ENCODE peak calls at places on chromosomes 13 and 19, in five cellular contexts. One of them, this sample, is unnamed.

GRCh38 chr13:59205501-59205900 is 958.2 kb downstream of the DIAPH3 start:
- DNase-seq in H1: no peak
- DNase-seq in GM12878: no peak
- DNase-seq in K562: no peak
- DNase-seq in HepG2: no peak
- DNase-seq in this sample: no peak

GRCh38 chr13:25727250-25727649 is 324.6 kb downstream of the SHISA2 start:
- DNase-seq in H1: no peak
- DNase-seq in GM12878: no peak
- DNase-seq in K562: no peak
- DNase-seq in HepG2: no peak
- DNase-seq in this sample: no peak

GRCh38 chr19:47781590-47782318 is 3.3 kb downstream of the SELENOW start:
- DNase-seq in H1: no peak
- DNase-seq in GM12878: no peak
- DNase-seq in K562: no peak
- DNase-seq in HepG2: no peak
- DNase-seq in this sample: no peak

GRCh38 chr13:73481877-73482445 is 423.2 kb downstream of the KLF5 start:
- DNase-seq in H1: no peak
- DNase-seq in GM12878: no peak
- DNase-seq in K562: no peak
- DNase-seq in HepG2: no peak
- DNase-seq in this sample: no peak

GRCh38 chr13:75650991-75651390 is 14.9 kb downstream of the LMO7 start:
- DNase-seq in H1: no peak
- DNase-seq in GM12878: no peak
- DNase-seq in K562: no peak
- DNase-seq in HepG2: no peak
- DNase-seq in this sample: no peak

GRCh38 chr13:31149604-31150003 is 12.1 kb downstream of the HSPH1 start:
- DNase-seq in H1: no peak
- DNase-seq in GM12878: no peak
- DNase-seq in K562: no peak
- DNase-seq in HepG2: no peak
- DNase-seq in this sample: no peak

GRCh38 chr13:100434010-100434763 is 154.4 kb downstream of the GGACT start:
- DNase-seq in H1: no peak
- DNase-seq in GM12878: peak
- DNase-seq in K562: no peak
- DNase-seq in HepG2: peak
- DNase-seq in this sample: peak

GRCh38 chr19:46288896-46289588 is 7.8 kb upstream of the HIF3A start:
- DNase-seq in H1: no peak
- DNase-seq in GM12878: no peak
- DNase-seq in K562: peak
- DNase-seq in HepG2: peak
- DNase-seq in this sample: no peak

GRCh38 chr19:17784201-17785008 is 10.5 kb upstream of the B3GNT3 start:
- DNase-seq in H1: no peak
- DNase-seq in GM12878: no peak
- DNase-seq in K562: peak
- DNase-seq in HepG2: peak
- DNase-seq in this sample: no peak

GRCh38 chr13:108496364-108497215 is 132.8 kb upstream of the MYO16 start:
- DNase-seq in H1: no peak
- DNase-seq in GM12878: no peak
- DNase-seq in K562: peak
- DNase-seq in HepG2: no peak
- DNase-seq in this sample: no peak

GRCh38 chr19:47107953-47108746 is 5.4 kb downstream of the ZC3H4 start:
- DNase-seq in H1: no peak
- DNase-seq in GM12878: no peak
- DNase-seq in K562: no peak
- DNase-seq in HepG2: no peak
- DNase-seq in this sample: no peak

GRCh38 chr19:45667620-45668341 is at the start of gene GIPR:
- DNase-seq in H1: no peak
- DNase-seq in GM12878: no peak
- DNase-seq in K562: peak
- DNase-seq in HepG2: peak
- DNase-seq in this sample: peak

GRCh38 chr13:51524312-51524711 is 60.0 kb upstream of the WDFY2 start:
- DNase-seq in H1: no peak
- DNase-seq in GM12878: no peak
- DNase-seq in K562: no peak
- DNase-seq in HepG2: peak
- DNase-seq in this sample: no peak

GRCh38 chr19:36064829-36065228 is 10.1 kb downstream of the WDR62 start:
- DNase-seq in H1: no peak
- DNase-seq in GM12878: no peak
- DNase-seq in K562: no peak
- DNase-seq in HepG2: no peak
- DNase-seq in this sample: no peak

GRCh38 chr19:33220115-33220514 is 5.5 kb downstream of the SLC7A10 start:
- DNase-seq in H1: no peak
- DNase-seq in GM12878: no peak
- DNase-seq in K562: no peak
- DNase-seq in HepG2: no peak
- DNase-seq in this sample: no peak

GRCh38 chr19:33221641-33222040 is 4.0 kb downstream of the SLC7A10 start:
- DNase-seq in H1: no peak
- DNase-seq in GM12878: no peak
- DNase-seq in K562: no peak
- DNase-seq in HepG2: no peak
- DNase-seq in this sample: no peak

GRCh38 chr19:33220735-33221134 is 4.9 kb downstream of the SLC7A10 start:
- DNase-seq in H1: no peak
- DNase-seq in GM12878: no peak
- DNase-seq in K562: no peak
- DNase-seq in HepG2: no peak
- DNase-seq in this sample: no peak

GRCh38 chr19:33217881-33218280 is 7.8 kb downstream of the SLC7A10 start:
- DNase-seq in H1: no peak
- DNase-seq in GM12878: no peak
- DNase-seq in K562: no peak
- DNase-seq in HepG2: no peak
- DNase-seq in this sample: no peak

GRCh38 chr19:33219261-33219812 is 6.3 kb downstream of the SLC7A10 start:
- DNase-seq in H1: no peak
- DNase-seq in GM12878: no peak
- DNase-seq in K562: peak
- DNase-seq in HepG2: no peak
- DNase-seq in this sample: no peak
- TF ChIP-seq CTCF in H1: peak
- TF ChIP-seq CTCF in GM12878: peak
- TF ChIP-seq CTCF in K562: peak
- TF ChIP-seq CTCF in HepG2: peak
- TF ChIP-seq CTCF in this sample: no peak

GRCh38 chr13:77980592-77980991 is 62.0 kb upstream of the EDNRB start:
- DNase-seq in H1: no peak
- DNase-seq in GM12878: no peak
- DNase-seq in K562: no peak
- DNase-seq in HepG2: no peak
- DNase-seq in this sample: no peak
- TF ChIP-seq SIN3A in H1: no peak
- TF ChIP-seq SIN3A in GM12878: no peak
- TF ChIP-seq SIN3A in K562: no peak
- TF ChIP-seq SIN3A in HepG2: no peak
- TF ChIP-seq SIN3A in this sample: no peak

GRCh38 chr19:56271096-56271495 is 1.5 kb upstream of the EDDM13 start:
- DNase-seq in H1: no peak
- DNase-seq in GM12878: no peak
- DNase-seq in K562: no peak
- DNase-seq in HepG2: no peak
- DNase-seq in this sample: no peak

GRCh38 chr19:56269348-56269747 is 3.2 kb upstream of the EDDM13 start:
- DNase-seq in H1: no peak
- DNase-seq in GM12878: no peak
- DNase-seq in K562: no peak
- DNase-seq in HepG2: no peak
- DNase-seq in this sample: no peak

GRCh38 chr19:56273563-56274117 is 1.1 kb downstream of the EDDM13 start:
- DNase-seq in H1: no peak
- DNase-seq in GM12878: no peak
- DNase-seq in K562: no peak
- DNase-seq in HepG2: no peak
- DNase-seq in this sample: no peak

GRCh38 chr19:56272448-56272847 is at the start of gene EDDM13:
- DNase-seq in H1: no peak
- DNase-seq in GM12878: no peak
- DNase-seq in K562: no peak
- DNase-seq in HepG2: no peak
- DNase-seq in this sample: no peak

DNA sequence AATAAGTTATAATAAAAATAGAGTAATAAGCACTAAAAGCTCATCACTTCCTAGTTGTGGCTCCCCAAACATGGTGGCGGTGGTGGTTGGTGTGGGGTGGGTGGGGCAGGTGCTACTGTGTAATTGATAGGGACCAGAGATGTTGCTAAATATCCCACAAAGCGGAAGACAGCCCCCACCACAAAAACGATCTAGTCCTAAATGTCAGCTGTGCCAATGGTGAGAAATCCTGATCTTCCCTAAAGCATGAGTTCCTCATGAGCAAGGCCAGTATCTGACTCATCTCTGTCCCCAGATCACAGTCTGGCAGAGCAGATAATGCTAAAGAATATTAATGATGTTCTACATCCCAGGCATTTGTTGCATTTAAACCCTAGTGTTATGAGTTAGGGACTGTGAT is 1.9 kb upstream of the EDDM13 start:
- DNase-seq in H1: no peak
- DNase-seq in GM12878: no peak
- DNase-seq in K562: no peak
- DNase-seq in HepG2: no peak
- DNase-seq in this sample: no peak
- TF ChIP-seq SRF in H1: no peak
- TF ChIP-seq SRF in GM12878: no peak
- TF ChIP-seq SRF in K562: no peak
- TF ChIP-seq SRF in HepG2: no peak
- TF ChIP-seq SRF in this sample: no peak

GRCh38 chr13:98446234-98446621 is 130.7 kb downstream of the STK24 start:
- DNase-seq in H1: no peak
- DNase-seq in GM12878: no peak
- DNase-seq in K562: no peak
- DNase-seq in HepG2: no peak
- DNase-seq in this sample: no peak
- TF ChIP-seq CTCF in H1: no peak
- TF ChIP-seq CTCF in GM12878: no peak
- TF ChIP-seq CTCF in K562: no peak
- TF ChIP-seq CTCF in HepG2: no peak
- TF ChIP-seq CTCF in this sample: no peak

DNA sequence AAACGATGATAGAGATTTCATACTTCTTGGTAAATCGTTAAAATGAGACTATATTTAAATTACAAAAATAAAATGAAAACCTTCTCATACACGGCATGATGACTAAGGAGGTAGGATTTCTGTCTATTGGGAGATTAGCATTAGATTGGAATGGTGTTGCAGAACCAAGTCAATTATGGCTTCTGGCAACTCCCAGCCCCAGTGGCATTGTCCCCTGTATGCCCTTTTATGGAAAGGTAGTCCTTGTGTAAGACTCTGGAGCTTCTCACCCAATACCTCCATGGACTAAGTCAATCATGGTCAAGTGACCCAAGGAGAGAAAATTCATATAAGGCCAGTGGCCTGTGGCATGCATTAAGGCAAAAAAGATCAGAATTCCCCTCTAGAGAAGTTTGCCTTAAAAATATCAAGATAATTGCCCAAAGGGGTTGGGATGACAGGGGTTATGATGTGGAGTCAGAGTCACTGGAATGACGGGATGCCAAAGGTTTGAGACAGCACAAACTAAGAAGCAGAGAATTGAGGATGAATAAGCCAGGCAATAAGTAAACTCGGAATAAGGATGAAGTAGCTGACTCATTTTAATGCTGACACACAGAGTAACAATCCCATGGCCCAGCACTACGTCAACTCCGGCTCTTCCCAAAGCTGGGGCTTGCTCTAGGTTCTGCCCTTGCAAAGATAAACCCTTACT is 57.8 kb upstream of the POSTN start:
- DNase-seq in H1: no peak
- DNase-seq in GM12878: no peak
- DNase-seq in K562: no peak
- DNase-seq in HepG2: no peak
- DNase-seq in this sample: no peak
- TF ChIP-seq SIN3A in H1: no peak
- TF ChIP-seq SIN3A in GM12878: no peak
- TF ChIP-seq SIN3A in K562: no peak
- TF ChIP-seq SIN3A in HepG2: no peak
- TF ChIP-seq SIN3A in this sample: no peak

GRCh38 chr19:8421484-8422461 is 8.7 kb downstream of the MARCHF2 start:
- DNase-seq in H1: no peak
- DNase-seq in GM12878: no peak
- DNase-seq in K562: no peak
- DNase-seq in HepG2: peak
- DNase-seq in this sample: no peak

GRCh38 chr19:8429044-8429443 is 15.7 kb upstream of the HNRNPM start:
- DNase-seq in H1: no peak
- DNase-seq in GM12878: no peak
- DNase-seq in K562: no peak
- DNase-seq in HepG2: no peak
- DNase-seq in this sample: no peak

GRCh38 chr19:8426283-8426682 is 13.2 kb downstream of the MARCHF2 start:
- DNase-seq in H1: no peak
- DNase-seq in GM12878: no peak
- DNase-seq in K562: no peak
- DNase-seq in HepG2: no peak
- DNase-seq in this sample: no peak

GRCh38 chr19:8423821-8424223 is 10.7 kb downstream of the MARCHF2 start:
- DNase-seq in H1: no peak
- DNase-seq in GM12878: no peak
- DNase-seq in K562: peak
- DNase-seq in HepG2: peak
- DNase-seq in this sample: peak
- TF ChIP-seq SRF in H1: no peak
- TF ChIP-seq SRF in GM12878: no peak
- TF ChIP-seq SRF in K562: no peak
- TF ChIP-seq SRF in HepG2: no peak
- TF ChIP-seq SRF in this sample: no peak

GRCh38 chr19:4723465-4724251 is at the start of gene DPP9:
- DNase-seq in H1: peak
- DNase-seq in GM12878: peak
- DNase-seq in K562: peak
- DNase-seq in HepG2: peak
- DNase-seq in this sample: peak
- TF ChIP-seq CTCF in H1: no peak
- TF ChIP-seq CTCF in GM12878: peak
- TF ChIP-seq CTCF in K562: peak
- TF ChIP-seq CTCF in HepG2: peak
- TF ChIP-seq CTCF in this sample: no peak